ENCODE peak calls at places on chromosomes 6 and 20, in five cellular contexts. K is HuH-7, G is EL, F is astrocyte of the cerebellum, N is GM12878. M is an unnamed sample.

GRCh38 chr20:39453890-39454289 is 491.7 kb downstream of the DHX35 start:
- DNase-seq in F (no peak), N (no peak), K (no peak), G (no peak), M (no peak)

GRCh38 chr6:131651782-131652181 is 14.7 kb downstream of the ENPP3 start:
- DNase-seq in N (no peak), K (no peak), G (no peak), F (no peak), M (no peak)

GRCh38 chr20:3222635-3223600 is 13.6 kb downstream of the ITPA start:
- DNase-seq in K (peak; percentile 71), F (no peak), N (no peak), G (no peak), M (peak; percentile 70)

GRCh38 chr20:47205577-47206123 is 150.8 kb downstream of the ZMYND8 start:
- DNase-seq in F (peak; percentile 50), G (peak; percentile 80), N (peak; percentile 31), K (peak; percentile 67), M (no peak)

GRCh38 chr20:37474386-37474785 is 46.7 kb upstream of the NNAT start:
- DNase-seq in N (no peak), F (no peak), G (no peak), K (no peak), M (no peak)

GRCh38 chr6:163808231-163808630 is 393.7 kb downstream of the QKI start:
- DNase-seq in G (no peak), K (no peak), F (no peak), N (no peak), M (no peak)

GRCh38 chr6:166341464-166341863 is 881 bp downstream of the SFT2D1 start:
- DNase-seq in N (no peak), K (no peak), G (no peak), F (no peak), M (peak; percentile 31)

GRCh38 chr6:156948807-156949206 is 171.6 kb downstream of the ARID1B start:
- DNase-seq in K (no peak), N (no peak), G (peak; percentile 81), F (peak; percentile 62), M (no peak)

GRCh38 chr6:34692280-34692679 is 4.3 kb downstream of the ILRUN start:
- DNase-seq in F (no peak), K (no peak), G (no peak), N (no peak), M (no peak)

GRCh38 chr20:11849976-11850670 is 67.6 kb upstream of the BTBD3 start:
- DNase-seq in K (no peak), F (no peak), N (no peak), G (peak; percentile 88), M (no peak)

GRCh38 chr6:7542065-7542877 is 800 bp downstream of the DSP start:
- DNase-seq in F (no peak), K (peak; percentile 17), G (peak; percentile 55), N (no peak), M (no peak)

GRCh38 chr20:34473262-34473883 is 42.8 kb upstream of the DYNLRB1 start:
- DNase-seq in N (no peak), K (peak; percentile 63), G (peak; percentile 30), F (no peak), M (no peak)

GRCh38 chr20:37741055-37741454 is 47.2 kb downstream of the CTNNBL1 start:
- DNase-seq in G (peak; percentile 33), N (no peak), F (no peak), K (no peak), M (no peak)

GRCh38 chr6:107323133-107323785 is 136.1 kb downstream of the PDSS2 start:
- DNase-seq in G (peak; percentile 67), K (no peak), N (no peak), F (no peak), M (no peak)

GRCh38 chr6:129638055-129639019 is 71.6 kb downstream of the ARHGAP18 start:
- DNase-seq in G (no peak), K (no peak), F (peak; percentile 51), N (no peak), M (no peak)

GRCh38 chr6:157760137-157760536 is 62.9 kb upstream of the SNX9 start:
- DNase-seq in K (no peak), G (no peak), F (no peak), N (no peak), M (no peak)

GRCh38 chr6:16398587-16398986 is 160.2 kb downstream of the GMPR start:
- DNase-seq in G (peak; percentile 73), F (peak; percentile 31), N (no peak), K (no peak), M (no peak)

GRCh38 chr6:31470801-31471200 is 27.1 kb upstream of the MICB start:
- DNase-seq in K (no peak), F (no peak), G (no peak), N (no peak), M (no peak)

GRCh38 chr6:76418657-76419217 is 346.3 kb upstream of the IMPG1 start:
- DNase-seq in K (no peak), N (no peak), G (no peak), F (peak; percentile 5), M (no peak)

GRCh38 chr6:43806041-43806757 is 36.2 kb downstream of the VEGFA start:
- DNase-seq in F (no peak), G (peak; percentile 73), N (no peak), K (peak; percentile 62), M (no peak)

GRCh38 chr6:140050232-140050995 is 676.0 kb upstream of the CITED2 start:
- DNase-seq in N (no peak), F (no peak), G (peak; percentile 56), K (peak; percentile 22), M (no peak)

GRCh38 chr6:161575508-161576254 is 301.8 kb upstream of the AGPAT4 start:
- DNase-seq in K (no peak), G (no peak), F (no peak), N (no peak), M (no peak)

GRCh38 chr6:25054469-25054868 is 118.7 kb upstream of the RIPOR2 start:
- DNase-seq in G (peak; percentile 75), F (peak; percentile 28), K (no peak), N (no peak), M (no peak)

GRCh38 chr6:85600713-85601313 is 7.2 kb upstream of the SNX14 start:
- DNase-seq in K (no peak), F (no peak), N (no peak), G (no peak), M (no peak)

GRCh38 chr6:108608453-108609275 is 47.9 kb downstream of the FOXO3 start:
- DNase-seq in F (peak; percentile 33), G (no peak), N (no peak), K (no peak), M (no peak)

GRCh38 chr20:33791959-33792597 is 19.1 kb upstream of the CHMP4B start:
- DNase-seq in K (peak; percentile 91), N (no peak), F (no peak), G (peak; percentile 25), M (peak; percentile 32)

GRCh38 chr20:51803157-51803854 is 985 bp upstream of the SALL4 start:
- DNase-seq in G (peak; percentile 27), N (no peak), K (no peak), F (no peak), M (no peak)

GRCh38 chr6:157985378-157986155 is 3.9 kb downstream of the SYNJ2 start:
- DNase-seq in F (no peak), K (peak; percentile 70), N (no peak), G (peak; percentile 41), M (no peak)

GRCh38 chr20:50744143-50744792 is 12.9 kb downstream of the PARD6B start:
- DNase-seq in F (peak; percentile 67), K (peak; percentile 64), N (no peak), G (peak; percentile 92), M (no peak)

GRCh38 chr20:53957421-53958172 is 112.8 kb downstream of the BCAS1 start:
- DNase-seq in G (peak; percentile 13), K (no peak), N (no peak), F (peak; percentile 60), M (no peak)

GRCh38 chr20:57509665-57510237 is 15.2 kb downstream of the CTCFL start:
- DNase-seq in N (no peak), G (peak; percentile 43), K (peak; percentile 60), F (no peak), M (no peak)

GRCh38 chr6:163679753-163680152 is 265.2 kb downstream of the QKI start:
- DNase-seq in G (no peak), F (peak; percentile 8), N (no peak), K (no peak), M (no peak)